ENCODE peak calls at places on chromosomes 6 and 20, in five cellular contexts. R is astrocyte of the spinal cord, I is right lobe of liver, N is transverse colon, P is AG10803. T is an unnamed sample.

GRCh38 chr6:40788661-40789111 is 201.5 kb upstream of the LRFN2 start:
- DNase-seq in N (no peak), P (peak), R (peak), I (no peak), T (no peak)

GRCh38 chr6:5219292-5219691 is 41.5 kb downstream of the LYRM4 start:
- DNase-seq in I (no peak), R (no peak), N (no peak), P (no peak), T (no peak)

GRCh38 chr6:161882196-161882595 is 608.3 kb upstream of the AGPAT4 start:
- DNase-seq in R (no peak), I (no peak), P (no peak), N (peak), T (no peak)

GRCh38 chr6:110781522-110782200 is 33.6 kb downstream of the CDK19 start:
- DNase-seq in I (no peak), N (no peak), R (peak), P (no peak), T (peak)

GRCh38 chr6:105995403-105995699 is 90.8 kb upstream of the PRDM1 start:
- DNase-seq in I (no peak), R (no peak), N (no peak), P (no peak), T (no peak)

GRCh38 chr20:3658708-3659491 is 4.3 kb downstream of the GFRA4 start:
- DNase-seq in N (no peak), R (no peak), P (no peak), I (no peak), T (peak)

GRCh38 chr20:1306316-1307135 is 22.4 kb downstream of the SDCBP2 start:
- DNase-seq in I (no peak), N (no peak), R (no peak), P (no peak), T (no peak)

GRCh38 chr20:47951521-47951951 is 166.3 kb upstream of the SULF2 start:
- DNase-seq in N (no peak), P (peak), R (no peak), I (no peak), T (no peak)

GRCh38 chr6:7311920-7312615 is 931 bp downstream of the SSR1 start:
- DNase-seq in R (peak), P (peak), N (no peak), I (no peak), T (peak)

GRCh38 chr6:38068854-38069253 is 249.3 kb downstream of the ZFAND3 start:
- DNase-seq in R (no peak), I (no peak), P (peak), N (no peak), T (no peak)
- TF ChIP-seq CTCF in R (no peak), I (no peak), P (peak), N (no peak), T (no peak)

GRCh38 chr6:138691595-138692057 is 81.9 kb upstream of the CCDC28A start:
- DNase-seq in P (peak), N (no peak), I (no peak), R (peak), T (no peak)

GRCh38 chr6:138692978-138693909 is 80.3 kb upstream of the CCDC28A start:
- DNase-seq in P (peak), N (peak), R (peak), I (peak), T (peak)

GRCh38 chr6:138692058-138692977 is 81.3 kb upstream of the CCDC28A start:
- DNase-seq in P (peak), N (peak), I (peak), R (peak), T (peak)

GRCh38 chr6:138689849-138690248 is 83.7 kb upstream of the CCDC28A start:
- DNase-seq in R (peak), P (peak), N (no peak), I (no peak), T (no peak)

DNA sequence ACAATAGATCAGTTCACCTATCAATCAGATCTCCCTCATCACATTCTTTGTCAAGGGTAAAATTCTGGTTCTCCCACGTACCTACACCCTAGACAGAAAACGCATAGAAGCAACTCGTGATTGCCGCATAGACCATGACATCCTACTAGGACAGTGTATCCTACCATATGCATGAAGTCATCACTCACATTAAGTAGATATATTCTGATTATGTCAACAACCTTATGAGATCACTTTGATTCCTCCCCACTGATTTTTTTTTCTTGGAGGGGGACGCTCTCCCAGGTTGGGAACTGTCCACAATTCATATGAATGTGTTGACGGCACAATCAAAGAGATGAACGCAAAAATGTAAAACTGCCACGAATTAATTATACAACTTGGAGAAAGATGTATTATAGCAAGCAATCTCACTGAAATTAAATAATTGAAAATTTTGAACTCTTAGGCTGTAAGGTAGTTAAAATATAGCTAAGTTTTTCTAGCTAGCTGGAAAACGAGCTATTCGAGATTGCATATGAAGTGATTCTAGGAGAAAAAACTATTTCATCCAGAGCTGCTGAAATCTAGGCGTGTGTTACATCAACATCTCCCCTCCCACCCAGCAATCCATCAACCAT is 82.5 kb upstream of the CCDC28A start:
- DNase-seq in I (no peak), R (no peak), P (no peak), N (no peak), T (no peak)
- H3K4me3 ChIP-seq in I (peak), R (peak), P (peak), N (peak), T (no peak)

GRCh38 chr6:166997348-166997747 is 1.8 kb upstream of the CEP43 start:
- DNase-seq in P (no peak), R (no peak), N (no peak), I (no peak), T (no peak)

GRCh38 chr6:166996406-166996805 is 2.8 kb upstream of the CEP43 start:
- DNase-seq in R (peak), N (no peak), I (no peak), P (peak), T (no peak)

GRCh38 chr6:166998256-166999144 is 697 bp upstream of the CEP43 start:
- DNase-seq in I (peak), P (peak), N (peak), R (no peak), T (peak)

GRCh38 chr6:166999145-166999844 is at the start of gene CEP43:
- DNase-seq in R (peak), N (peak), P (peak), I (peak), T (peak)

GRCh38 chr6:166997768-166998255 is 1.4 kb upstream of the CEP43 start:
- DNase-seq in P (peak), I (peak), R (peak), N (peak), T (peak)
- TF ChIP-seq CTCF in P (peak), I (peak), R (peak), N (peak), T (peak)

DNA sequence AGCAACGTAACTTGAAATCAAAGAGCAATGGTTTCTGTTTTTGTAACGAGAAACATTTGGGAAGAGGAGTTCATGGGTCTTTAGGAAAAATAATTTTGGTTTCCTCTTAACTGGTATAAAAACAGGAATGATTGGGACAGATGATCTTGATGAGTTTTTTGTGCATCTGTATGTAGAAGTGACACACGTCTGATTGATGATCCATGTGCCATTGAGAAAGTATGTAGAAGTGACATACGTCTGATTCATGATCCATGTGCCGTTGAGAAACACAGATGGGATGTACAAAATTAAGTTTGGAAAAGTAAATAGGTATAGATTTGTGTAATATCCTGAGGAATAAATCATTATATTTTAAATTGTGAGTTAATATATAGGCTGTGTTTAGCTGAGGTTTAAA is 2.1 kb downstream of the KIAA1586 start:
- DNase-seq in P (peak), N (no peak), I (no peak), R (no peak), T (no peak)
- H3K4me3 ChIP-seq in P (no peak), N (no peak), I (no peak), R (peak), T (peak)

GRCh38 chr20:16245879-16246278 is 327.4 kb downstream of the KIF16B start:
- DNase-seq in I (no peak), N (no peak), R (no peak), P (no peak), T (no peak)

GRCh38 chr20:16243470-16243869 is 329.8 kb downstream of the KIF16B start:
- DNase-seq in R (no peak), N (no peak), I (no peak), P (no peak), T (peak)

GRCh38 chr20:16246870-16247269 is 326.4 kb downstream of the KIF16B start:
- DNase-seq in P (no peak), N (no peak), I (no peak), R (no peak), T (no peak)

GRCh38 chr20:16240355-16240754 is 332.9 kb downstream of the KIF16B start:
- DNase-seq in R (no peak), P (no peak), N (no peak), I (no peak), T (no peak)

GRCh38 chr20:16241911-16242310 is 331.3 kb downstream of the KIF16B start:
- DNase-seq in I (no peak), P (no peak), R (no peak), N (no peak), T (peak)
- TF ChIP-seq CTCF in I (no peak), P (no peak), R (no peak), N (no peak), T (peak)

DNA sequence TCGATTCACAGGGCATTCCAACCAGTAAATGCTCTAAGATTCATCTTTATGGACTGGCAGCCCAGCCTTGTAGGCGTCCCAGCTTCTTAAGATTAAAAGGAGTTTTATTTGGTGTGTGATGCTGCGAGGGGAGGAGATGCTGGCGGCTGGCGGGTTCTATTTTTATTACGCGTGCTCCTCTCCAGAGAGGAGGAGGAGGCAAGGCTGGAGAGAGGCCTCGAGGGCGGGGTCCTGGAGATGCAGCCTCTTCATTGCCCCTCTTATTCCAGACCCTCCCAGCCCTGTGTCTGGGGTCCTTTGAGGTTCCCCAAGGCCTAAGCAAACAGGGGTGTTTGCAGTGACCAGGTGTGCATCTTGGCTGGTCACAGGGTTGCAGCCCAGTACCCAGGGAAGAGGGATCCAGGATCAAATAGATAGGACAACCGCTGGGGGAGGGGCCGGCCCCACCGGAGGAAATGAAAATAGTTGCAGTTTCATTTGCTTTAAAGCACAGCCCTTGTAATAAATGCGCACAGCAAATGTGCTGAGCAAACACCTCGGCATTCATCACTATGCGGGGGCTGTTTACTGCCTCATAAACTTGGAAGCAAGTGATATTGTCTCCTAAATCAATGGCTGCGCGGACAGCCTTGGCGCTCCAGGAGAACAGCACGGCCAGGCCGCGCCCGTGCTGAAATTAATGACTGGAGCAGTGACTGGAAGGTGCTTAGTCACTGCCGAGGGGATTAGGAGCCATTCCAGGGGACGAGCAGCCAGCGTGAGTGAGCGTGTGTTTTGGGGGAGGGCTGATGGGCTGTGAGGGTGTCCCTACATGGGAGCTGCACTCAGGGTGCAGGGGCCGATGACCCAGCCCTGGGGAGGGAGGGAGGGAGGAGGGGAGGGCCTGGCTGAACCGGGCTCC is 83.0 kb downstream of the TMEM242 start:
- DNase-seq in N (peak), R (peak), P (peak), I (no peak), T (no peak)
- H3K4me3 ChIP-seq in N (peak), R (no peak), P (peak), I (peak), T (no peak)

T was measured in GM12865.